ENCODE peak calls at places on chromosomes 3 and 15, in six cellular contexts. E, O, I, R, K and C are unnamed samples.

GRCh38 chr3:46923559-46924350 is 46.2 kb downstream of the PTH1R start:
- DNase-seq in O (no peak), K (peak), I (peak), R (peak), E (peak), C (peak)

GRCh38 chr3:76949033-76949432 is 90.9 kb upstream of the ROBO2 start:
- DNase-seq in O (no peak), E (no peak), I (no peak), K (no peak), R (no peak), C (no peak)

GRCh38 chr3:152595975-152596832 is 238.7 kb upstream of the P2RY1 start:
- DNase-seq in I (peak), O (no peak), K (peak), R (no peak), E (peak), C (no peak)

GRCh38 chr15:48940508-48940907 is 23.2 kb downstream of the SHC4 start:
- DNase-seq in E (no peak), K (no peak), I (peak), O (no peak), R (no peak), C (no peak)

GRCh38 chr3:88036221-88036620 is 22.6 kb downstream of the CGGBP1 start:
- DNase-seq in R (no peak), I (no peak), K (no peak), E (no peak), O (no peak), C (no peak)

GRCh38 chr3:158775801-158776399 is 26.0 kb upstream of the MFSD1 start:
- DNase-seq in E (no peak), I (no peak), K (no peak), O (no peak), R (no peak), C (no peak)

GRCh38 chr15:46034755-46035154 is 399.9 kb downstream of the SQOR start:
- DNase-seq in O (no peak), I (no peak), K (no peak), E (no peak), R (no peak), C (no peak)

GRCh38 chr3:160381470-160381869 is 17.6 kb downstream of the IFT80 start:
- DNase-seq in E (no peak), K (no peak), O (no peak), I (peak), R (no peak), C (no peak)

GRCh38 chr15:60526127-60526616 is 47.2 kb upstream of the ICE2 start:
- DNase-seq in O (no peak), I (no peak), K (no peak), E (no peak), R (no peak), C (no peak)

GRCh38 chr3:58206406-58207011 is 4.3 kb downstream of the DNASE1L3 start:
- DNase-seq in O (no peak), R (no peak), E (no peak), K (no peak), I (peak), C (peak)

GRCh38 chr15:89090791-89091666 is 2.8 kb downstream of the ABHD2 start:
- DNase-seq in E (peak), I (peak), O (peak), K (no peak), R (peak), C (no peak)

GRCh38 chr3:196531418-196531817 is 16.3 kb upstream of the SMCO1 start:
- DNase-seq in K (no peak), R (no peak), E (no peak), O (no peak), I (no peak), C (no peak)

GRCh38 chr15:41622901-41623300 is 37.3 kb upstream of the MGA start:
- DNase-seq in E (no peak), I (peak), O (no peak), R (no peak), K (no peak), C (no peak)